ENCODE peak calls at places on chromosomes 3 and 15, in nine cellular contexts. L is right lobe of liver; J is upper lobe of right lung; B is naive thymus-derived CD8-positive, alpha-beta T cell; W is activated CD4-positive, alpha-beta T cell treated with anti-CD3 and anti-CD28 coated beads for 36 hours; I is HCT116; P is body of pancreas; Y is memory B cell; M is Panc1. G is an unnamed sample.

GRCh38 chr3:17775073-17775472 is 32.6 kb upstream of the TBC1D5 start:
- ATAC-seq in L (no peak), J (no peak), B (peak; percentile 24), W (peak; percentile 50), I (no peak), P (no peak), Y (no peak), M (no peak), G (no peak)

GRCh38 chr3:9071982-9072666 is 108.9 kb upstream of the RAD18 start:
- ATAC-seq in L (no peak), J (no peak), B (no peak), W (peak; percentile 47), I (no peak), P (no peak), Y (no peak), M (no peak), G (peak; percentile 23)

GRCh38 chr3:63386568-63386967 is 108.5 kb downstream of the SYNPR start:
- ATAC-seq in L (no peak), J (no peak), B (no peak), W (no peak), I (no peak), P (no peak), Y (no peak), M (no peak), G (no peak)

GRCh38 chr15:69443032-69443611 is 9.5 kb upstream of the RPLP1 start:
- ATAC-seq in L (no peak), J (no peak), B (peak; percentile 42), W (peak; percentile 96), I (no peak), P (no peak), Y (peak; percentile 96), M (no peak), G (no peak)

GRCh38 chr3:122555275-122556071 is 8.6 kb downstream of the PARP9 start:
- ATAC-seq in L (no peak), J (no peak), B (no peak), W (no peak), I (no peak), P (no peak), Y (no peak), M (no peak), G (no peak)

GRCh38 chr3:52171577-52172261 is 17.5 kb upstream of the POC1A start:
- ATAC-seq in L (no peak), J (no peak), B (no peak), W (peak; percentile 44), I (peak; percentile 68), P (no peak), Y (no peak), M (peak; percentile 86), G (no peak)

GRCh38 chr3:113873814-113874526 is 35.4 kb downstream of the GRAMD1C start:
- ATAC-seq in L (peak; percentile 92), J (no peak), B (no peak), W (no peak), I (no peak), P (peak; percentile 77), Y (no peak), M (no peak), G (no peak)

GRCh38 chr3:16305121-16305541 is 40.1 kb downstream of the OXNAD1 start:
- ATAC-seq in L (peak; percentile 99), J (peak; percentile 9), B (peak; percentile 31), W (peak; percentile 37), I (no peak), P (no peak), Y (no peak), M (no peak), G (no peak)

GRCh38 chr3:126392246-126392645 is 2.5 kb upstream of the CFAP100 start:
- ATAC-seq in L (no peak), J (no peak), B (no peak), W (no peak), I (no peak), P (no peak), Y (no peak), M (no peak), G (no peak)

GRCh38 chr15:65772909-65773308 is 19.2 kb downstream of the DENND4A start:
- ATAC-seq in L (no peak), J (no peak), B (peak; percentile 48), W (peak; percentile 42), I (no peak), P (no peak), Y (no peak), M (no peak), G (no peak)

GRCh38 chr3:133016838-133017309 is 21.3 kb upstream of the TMEM108 start:
- ATAC-seq in L (no peak), J (no peak), B (no peak), W (no peak), I (no peak), P (no peak), Y (no peak), M (no peak), G (no peak)

GRCh38 chr3:15010664-15011063 is 54.5 kb downstream of the MRPS25 start:
- ATAC-seq in L (no peak), J (no peak), B (no peak), W (peak; percentile 79), I (no peak), P (no peak), Y (no peak), M (no peak), G (peak; percentile 15)

GRCh38 chr3:14456794-14457193 is 54.4 kb downstream of the SLC6A6 start:
- ATAC-seq in L (no peak), J (no peak), B (no peak), W (no peak), I (no peak), P (no peak), Y (no peak), M (no peak), G (no peak)

GRCh38 chr3:185693985-185694675 is 108.0 kb downstream of the SENP2 start:
- ATAC-seq in L (no peak), J (no peak), B (no peak), W (no peak), I (no peak), P (no peak), Y (no peak), M (peak; percentile 28), G (no peak)

GRCh38 chr3:178712247-178712646 is 176.0 kb downstream of the KCNMB2 start:
- ATAC-seq in L (no peak), J (peak; percentile 45), B (no peak), W (no peak), I (no peak), P (no peak), Y (no peak), M (no peak), G (no peak)